ENCODE peak calls at places on chromosomes 7 and 10, in seven cellular contexts. F, M, O, U, V, P and I are unnamed samples.

GRCh38 chr7:30563326-30563942 is 31.2 kb upstream of the GARS1 start:
- DNase-seq in P (peak), O (no peak), V (no peak), M (peak), F (no peak), U (no peak), I (no peak)

GRCh38 chr7:81234896-81235295 is 316.0 kb upstream of the SEMA3C start:
- DNase-seq in F (no peak), U (no peak), V (no peak), P (no peak), O (no peak), M (peak), I (no peak)

GRCh38 chr10:116728526-116729096 is 13.8 kb downstream of the HSPA12A start:
- DNase-seq in V (no peak), M (peak), F (no peak), P (no peak), O (no peak), U (no peak), I (no peak)

GRCh38 chr7:7662527-7662926 is 22.0 kb downstream of the UMAD1 start:
- DNase-seq in U (no peak), M (peak), O (no peak), V (no peak), F (no peak), P (no peak), I (no peak)

GRCh38 chr10:34434119-34434594 is 380.9 kb downstream of the PARD3 start:
- DNase-seq in M (peak), O (peak), F (no peak), V (no peak), P (no peak), U (peak), I (no peak)

GRCh38 chr7:130286881-130287280 is 6.1 kb upstream of the CPA4 start:
- DNase-seq in M (peak), V (no peak), P (no peak), U (no peak), F (no peak), O (no peak), I (no peak)

GRCh38 chr10:29160110-29160669 is 128.7 kb upstream of the LYZL1 start:
- DNase-seq in F (no peak), M (peak), O (peak), P (no peak), V (peak), U (peak), I (no peak)

GRCh38 chr7:46853451-46853850 is 728.5 kb downstream of the TNS3 start:
- DNase-seq in O (no peak), M (peak), P (no peak), F (no peak), V (no peak), U (no peak), I (no peak)

GRCh38 chr7:114825423-114825951 is 96.4 kb upstream of the MDFIC start:
- DNase-seq in P (no peak), F (no peak), U (no peak), V (no peak), O (no peak), M (no peak), I (no peak)

GRCh38 chr10:103739039-103739764 is 116.2 kb downstream of the SH3PXD2A start:
- DNase-seq in F (no peak), O (peak), U (peak), P (no peak), M (peak), V (no peak), I (no peak)

GRCh38 chr10:121862624-121863023 is 65.2 kb downstream of the ATE1 start:
- DNase-seq in V (no peak), P (no peak), M (no peak), O (no peak), F (no peak), U (no peak), I (no peak)

GRCh38 chr7:131459256-131459655 is 97.2 kb downstream of the PODXL start:
- DNase-seq in O (no peak), V (no peak), M (peak), U (no peak), F (no peak), P (no peak), I (no peak)

GRCh38 chr7:2521952-2522591 is 2.5 kb downstream of the LFNG start:
- DNase-seq in F (no peak), O (no peak), U (no peak), P (peak), V (no peak), M (peak), I (no peak)

GRCh38 chr7:28298870-28299484 is 113.3 kb upstream of the CREB5 start:
- DNase-seq in M (peak), F (peak), O (no peak), P (no peak), V (peak), U (no peak), I (no peak)

GRCh38 chr7:25093268-25093802 is 31.7 kb downstream of the CYCS start:
- DNase-seq in O (peak), V (peak), M (peak), P (peak), U (no peak), F (peak), I (no peak)

GRCh38 chr10:81981724-81982123 is 106.7 kb downstream of the NRG3 start:
- DNase-seq in P (no peak), O (no peak), V (no peak), M (no peak), U (no peak), F (no peak), I (no peak)

GRCh38 chr7:36761835-36762234 is 37.5 kb upstream of the AOAH start:
- DNase-seq in O (no peak), V (no peak), F (no peak), M (no peak), U (no peak), P (no peak), I (no peak)

GRCh38 chr7:85554294-85554877 is 367.5 kb upstream of the SEMA3D start:
- DNase-seq in U (peak), M (peak), P (no peak), F (peak), O (peak), V (peak), I (peak)

GRCh38 chr10:117551322-117552155 is 9.0 kb downstream of the EMX2 start:
- DNase-seq in P (no peak), M (no peak), U (no peak), V (no peak), F (no peak), O (no peak), I (no peak)

DNA sequence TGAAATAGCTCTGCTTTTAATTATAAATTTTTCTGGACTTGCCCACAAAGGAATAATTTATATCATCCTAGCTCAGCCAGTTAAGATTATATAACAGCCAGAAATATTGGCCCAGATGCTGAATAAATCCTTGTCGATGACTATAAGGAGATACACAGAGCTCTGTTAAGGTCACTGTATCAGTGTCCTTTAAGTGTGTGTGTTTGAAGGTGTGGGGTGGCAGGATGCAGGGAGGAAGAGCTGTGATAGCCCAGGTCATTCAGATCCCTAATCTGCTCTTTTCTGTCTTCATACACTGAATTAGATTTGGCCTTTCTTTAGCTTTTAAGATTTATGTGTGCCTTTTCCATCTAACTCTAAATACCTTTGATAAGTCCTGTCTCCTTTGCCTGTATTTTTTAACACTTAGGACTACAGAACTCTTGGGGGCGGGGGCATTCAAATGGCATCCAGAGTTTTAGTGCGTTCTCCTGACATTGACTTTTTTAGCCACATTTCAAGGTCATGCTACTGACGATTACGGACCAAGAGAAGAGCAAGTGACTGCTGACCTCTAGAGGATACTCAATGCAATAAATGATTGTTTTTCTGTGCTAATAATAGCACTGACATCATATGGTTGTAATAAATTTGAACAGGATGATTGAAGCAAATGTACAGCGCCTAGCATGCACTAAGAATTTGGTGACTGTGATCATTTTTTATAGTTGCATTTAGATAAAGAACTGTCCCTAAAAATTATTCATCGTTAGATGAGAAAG is 172.3 kb downstream of the CACNB2 start:
- DNase-seq in V (peak), O (peak), M (peak), U (peak), F (peak), P (no peak), I (no peak)
- TF ChIP-seq CTCF in V (peak), O (peak), M (peak), U (peak), F (peak), P (peak), I (peak)

DNA sequence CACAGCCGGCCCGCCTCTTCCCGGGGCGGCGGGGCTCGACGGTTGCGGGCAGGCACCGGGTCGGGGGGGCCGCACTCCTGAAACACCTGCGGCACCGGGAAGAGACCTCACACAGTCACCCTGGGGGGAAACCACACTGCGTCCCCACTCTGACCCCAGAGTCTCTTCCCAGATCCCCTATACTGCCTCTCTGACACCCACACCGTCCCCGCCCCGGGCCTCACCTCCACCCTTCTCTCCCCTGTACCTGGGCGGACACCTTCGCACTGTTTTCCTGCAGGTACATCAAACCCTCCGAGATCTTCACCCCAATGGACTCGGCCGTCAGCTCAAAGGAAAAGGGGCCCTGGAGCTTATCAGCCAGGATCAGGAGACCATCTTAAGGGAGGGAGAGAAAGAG is 3.4 kb upstream of the GAL3ST4 start:
- DNase-seq in O (no peak), P (no peak), F (no peak), V (no peak), U (no peak), M (no peak), I (no peak)
- H3K4me3 ChIP-seq in O (no peak), P (peak), F (peak), V (no peak), U (no peak), M (no peak), I (no peak)

GRCh38 chr10:85510682-85511081 is 855.9 kb downstream of the GRID1 start:
- DNase-seq in U (no peak), P (no peak), V (no peak), M (no peak), O (no peak), F (no peak), I (no peak)
- TF ChIP-seq CTCF in U (no peak), P (peak), V (no peak), M (no peak), O (no peak), F (peak), I (no peak)

GRCh38 chr7:93146036-93146435 is 2.1 kb downstream of the SAMD9L start:
- DNase-seq in M (no peak), F (no peak), P (no peak), O (no peak), V (no peak), U (no peak), I (no peak)
- H3K4me3 ChIP-seq in M (peak), F (no peak), P (peak), O (no peak), V (no peak), U (no peak), I (peak)

GRCh38 chr10:132886211-132887099 is 55.9 kb downstream of the CFAP46 start:
- DNase-seq in U (no peak), O (no peak), F (peak), V (peak), P (peak), M (no peak), I (no peak)
- TF ChIP-seq CTCF in U (no peak), O (no peak), F (no peak), V (peak), P (no peak), M (no peak), I (no peak)

GRCh38 chr10:123888751-123889150 is 2.9 kb downstream of the CPXM2 start:
- DNase-seq in U (no peak), M (no peak), O (no peak), F (no peak), P (no peak), V (no peak), I (no peak)
- H3K4me3 ChIP-seq in U (no peak), M (no peak), O (no peak), F (no peak), P (no peak), V (no peak), I (no peak)